ENCODE peak calls at places on chromosomes 5 and 9, in seven cellular contexts. Q is SK-MEL-5; W is cardiac fibroblast; D is DMS153; O is cardiac muscle cell; E is stimulated activated CD4-positive, alpha-beta T cell treated with anti-CD3 and anti-CD28 coated beads, Interleukin-12 subunit alpha, Interleukin-12 subunit beta, amount 100 ng/mL, for 4 hours; I is prostate gland. A is an unnamed sample.

GRCh38 chr9:79312686-79313421 is 258.9 kb upstream of the TLE4 start:
- DNase-seq in Q (no peak), E (no peak), O (no peak), W (no peak), D (no peak), I (no peak), A (no peak)

GRCh38 chr9:87554177-87554940 is 56.7 kb downstream of the DAPK1 start:
- DNase-seq in D (no peak), Q (no peak), E (no peak), W (no peak), I (no peak), O (no peak), A (peak)

GRCh38 chr9:134288731-134289130 is 37.5 kb upstream of the RXRA start:
- DNase-seq in D (no peak), Q (no peak), E (no peak), W (no peak), I (no peak), O (no peak), A (no peak)

GRCh38 chr9:125434986-125435775 is 173.6 kb downstream of the GAPVD1 start:
- DNase-seq in O (no peak), E (no peak), Q (no peak), I (no peak), D (no peak), W (no peak), A (no peak)

GRCh38 chr9:136252281-136252680 is 6.7 kb upstream of the QSOX2 start:
- DNase-seq in Q (no peak), W (no peak), I (no peak), D (no peak), O (no peak), E (no peak), A (no peak)

GRCh38 chr5:142674438-142675210 is 11.3 kb downstream of the FGF1 start:
- DNase-seq in O (peak), I (no peak), W (peak), D (no peak), Q (no peak), E (no peak), A (no peak)

GRCh38 chr9:90631964-90632363 is 10.7 kb downstream of the DIRAS2 start:
- DNase-seq in I (no peak), W (no peak), D (no peak), O (no peak), Q (no peak), E (no peak), A (no peak)

GRCh38 chr9:131889437-131890244 is 149.8 kb upstream of the RAPGEF1 start:
- DNase-seq in O (no peak), Q (no peak), D (no peak), W (no peak), E (no peak), I (no peak), A (no peak)

GRCh38 chr5:172370237-172370640 is 84.1 kb downstream of the SH3PXD2B start:
- DNase-seq in O (no peak), D (no peak), Q (no peak), I (no peak), W (no peak), E (no peak), A (no peak)

GRCh38 chr9:128390150-128390812 is 19.1 kb downstream of the URM1 start:
- DNase-seq in D (no peak), E (no peak), I (no peak), W (no peak), Q (no peak), O (no peak), A (no peak)

GRCh38 chr5:179142434-179143198 is 82.4 kb downstream of the ZNF354C start:
- DNase-seq in E (no peak), Q (no peak), D (no peak), I (no peak), O (peak), W (peak), A (no peak)

GRCh38 chr9:128685636-128686489 is 3.2 kb upstream of the SET start:
- DNase-seq in W (no peak), O (no peak), I (no peak), D (no peak), Q (no peak), E (peak), A (no peak)

GRCh38 chr9:35033101-35033500 is 39.3 kb downstream of the VCP start:
- DNase-seq in E (no peak), W (no peak), O (no peak), D (no peak), Q (no peak), I (no peak), A (no peak)

GRCh38 chr5:17896605-17897004 is 262.3 kb downstream of the TAF11L14 start:
- DNase-seq in D (no peak), I (peak), W (peak), Q (no peak), O (peak), E (no peak), A (no peak)

GRCh38 chr5:172648008-172648359 is 6.9 kb downstream of the NEURL1B start:
- DNase-seq in Q (no peak), I (no peak), E (no peak), W (no peak), D (no peak), O (no peak), A (no peak)

GRCh38 chr9:93130861-93131481 is 3.1 kb downstream of the NINJ1 start:
- DNase-seq in E (no peak), D (no peak), I (no peak), W (no peak), O (no peak), Q (no peak), A (no peak)

GRCh38 chr5:5795074-5795779 is 372.8 kb downstream of the ICE1 start:
- DNase-seq in Q (no peak), D (no peak), O (no peak), W (no peak), I (no peak), E (no peak), A (no peak)

GRCh38 chr9:94696545-94696944 is 30.0 kb upstream of the AOPEP start:
- DNase-seq in D (no peak), E (no peak), I (no peak), W (no peak), Q (no peak), O (no peak), A (no peak)

GRCh38 chr9:92726971-92727715 is 37.5 kb downstream of the BICD2 start:
- DNase-seq in W (peak), D (peak), Q (no peak), E (no peak), I (no peak), O (peak), A (no peak)

GRCh38 chr5:93571111-93571977 is 9.7 kb downstream of the NR2F1-AS1 start:
- DNase-seq in D (no peak), I (no peak), E (no peak), W (no peak), Q (no peak), O (no peak), A (no peak)

GRCh38 chr9:128823362-128823902 is 5.1 kb downstream of the ENDOG start:
- DNase-seq in E (no peak), O (no peak), D (no peak), Q (no peak), I (no peak), W (no peak), A (no peak)

GRCh38 chr9:126788631-126789349 is 16.1 kb upstream of the ZBTB43 start:
- DNase-seq in E (no peak), W (peak), O (no peak), D (no peak), I (no peak), Q (peak), A (no peak)

GRCh38 chr9:18447131-18447530 is 26.8 kb upstream of the ADAMTSL1 start:
- DNase-seq in E (no peak), D (no peak), O (no peak), I (peak), Q (no peak), W (peak), A (no peak)

GRCh38 chr5:120055858-120056257 is 408.2 kb upstream of the PRR16 start:
- DNase-seq in W (peak), D (no peak), Q (peak), O (peak), I (peak), E (no peak), A (peak)

GRCh38 chr5:139873033-139873794 is 77.6 kb downstream of the PSD2 start:
- DNase-seq in I (no peak), W (no peak), O (no peak), Q (no peak), E (no peak), D (no peak), A (no peak)

GRCh38 chr9:136078025-136078424 is 17.1 kb downstream of the NACC2 start:
- DNase-seq in D (no peak), E (no peak), Q (no peak), O (no peak), W (no peak), I (no peak), A (no peak)

GRCh38 chr9:33172256-33172678 is 5.1 kb upstream of the B4GALT1 start:
- DNase-seq in Q (no peak), E (no peak), O (peak), W (peak), I (no peak), D (no peak), A (no peak)

GRCh38 chr9:13351768-13352386 is 72.4 kb upstream of the MPDZ start:
- DNase-seq in I (peak), E (no peak), D (peak), Q (peak), W (peak), O (peak), A (peak)

GRCh38 chr5:135235551-135236100 is 163.4 kb downstream of the MACROH2A1 start:
- DNase-seq in I (no peak), O (no peak), W (no peak), E (no peak), Q (no peak), D (no peak), A (no peak)

GRCh38 chr5:124740991-124741583 is 5.4 kb downstream of the ZNF608 start:
- DNase-seq in Q (no peak), D (peak), E (no peak), W (peak), O (no peak), I (no peak), A (no peak)

GRCh38 chr5:142426676-142427364 is 102.0 kb upstream of the SPRY4 start:
- DNase-seq in E (no peak), Q (no peak), D (no peak), O (peak), I (no peak), W (peak), A (peak)

GRCh38 chr9:73824671-73825070 is 672.5 kb upstream of the RORB start:
- DNase-seq in Q (no peak), E (no peak), D (no peak), I (no peak), W (no peak), O (peak), A (no peak)

GRCh38 chr5:66518753-66519152 is 77.4 kb upstream of the MAST4 start:
- DNase-seq in O (peak), I (no peak), W (peak), E (no peak), D (no peak), Q (no peak), A (no peak)

GRCh38 chr9:132042324-132042723 is 37.3 kb downstream of the MED27 start:
- DNase-seq in O (peak), D (no peak), Q (peak), W (peak), E (no peak), I (no peak), A (peak)

GRCh38 chr9:14084867-14085266 is 229.1 kb downstream of the NFIB start:
- DNase-seq in Q (no peak), I (no peak), E (no peak), O (no peak), W (no peak), D (no peak), A (no peak)